ENCODE peak calls at places on chromosomes 6 and 20, in five cellular contexts. N is left cardiac atrium; G is left lung; B is stimulated activated naive CD4-positive, alpha-beta T cell; E is T-helper 9 cell. J is an unnamed sample.
A peak's percentile ranks its signal among the peaks of the same experiment; 100 is the strongest.

GRCh38 chr20:32442630-32443029 is 84.5 kb downstream of the ASXL1 start:
- DNase-seq in E (no peak), B (no peak), G (no peak), N (no peak), J (no peak)

GRCh38 chr6:161418458-161418945 is 144.6 kb upstream of the AGPAT4 start:
- DNase-seq in E (no peak), G (no peak), N (no peak), B (peak; percentile 41), J (no peak)

GRCh38 chr6:132062626-132063025 is 111.5 kb upstream of the CCN2 start:
- DNase-seq in E (no peak), B (no peak), N (no peak), G (no peak), J (no peak)

GRCh38 chr6:5764401-5764955 is 242.2 kb downstream of the NRN1 start:
- DNase-seq in E (no peak), G (no peak), B (no peak), N (peak; percentile 67), J (no peak)

GRCh38 chr6:28643017-28643740 is 117.5 kb downstream of the GPX5 start:
- DNase-seq in N (no peak), B (no peak), G (no peak), E (no peak), J (no peak)

GRCh38 chr20:50826121-50826520 is 31.3 kb downstream of the BCAS4 start:
- DNase-seq in B (no peak), G (no peak), N (no peak), E (no peak), J (no peak)

GRCh38 chr20:56429496-56429895 is 17.4 kb downstream of the CASS4 start:
- DNase-seq in E (no peak), N (no peak), B (peak; percentile 9), G (no peak), J (no peak)

GRCh38 chr6:79964607-79965081 is 17.3 kb upstream of the ELOVL4 start:
- DNase-seq in N (no peak), B (no peak), G (no peak), E (peak; percentile 9), J (no peak)

GRCh38 chr6:150535151-150535816 is 64.4 kb upstream of the PLEKHG1 start:
- DNase-seq in E (no peak), N (no peak), G (no peak), B (no peak), J (no peak)

GRCh38 chr6:7042056-7042653 is 65.6 kb upstream of the RREB1 start:
- DNase-seq in N (peak; percentile 30), B (no peak), E (no peak), G (peak; percentile 80), J (no peak)

GRCh38 chr6:30542915-30543314 is 13.4 kb downstream of the GNL1 start:
- DNase-seq in N (no peak), G (no peak), B (no peak), E (no peak), J (no peak)

GRCh38 chr20:43536817-43537440 is 21.9 kb upstream of the SGK2 start:
- DNase-seq in B (no peak), N (no peak), E (no peak), G (no peak), J (no peak)

GRCh38 chr6:85920782-85921181 is 278.1 kb upstream of the SYNCRIP start:
- DNase-seq in N (no peak), B (no peak), G (no peak), E (no peak), J (no peak)

GRCh38 chr20:22586645-22587310 is 2.4 kb upstream of the FOXA2 start:
- DNase-seq in E (no peak), N (no peak), B (no peak), G (peak; percentile 89), J (no peak)